ENCODE peak calls at places on chromosomes 3 and 15, in eight cellular contexts. One of them, this sample, is unnamed. For H3K27me3, the result is how much of the 10 kb centered on the place peaks cover.

GRCh38 chr3:179811321-179812095 is 158.7 kb downstream of the USP13 start:
- DNase-seq in right atrium auricular region: no peak
- DNase-seq in esophagus muscularis mucosa: no peak
- DNase-seq in psoas muscle: no peak
- DNase-seq in Panc1: peak
- DNase-seq in dorsolateral prefrontal cortex: no peak
- DNase-seq in adrenal gland: peak
- DNase-seq in cardiac muscle cell: peak
- DNase-seq in this sample: peak

GRCh38 chr3:161038725-161039124 is 66.4 kb downstream of the B3GALNT1 start:
- DNase-seq in cardiac muscle cell: peak
- DNase-seq in psoas muscle: no peak
- DNase-seq in Panc1: no peak
- DNase-seq in esophagus muscularis mucosa: no peak
- DNase-seq in right atrium auricular region: no peak
- DNase-seq in adrenal gland: no peak
- DNase-seq in dorsolateral prefrontal cortex: no peak
- DNase-seq in this sample: no peak

GRCh38 chr3:128726691-128727031 is 678 bp downstream of the RAB7A start:
- DNase-seq in cardiac muscle cell: peak
- DNase-seq in adrenal gland: peak
- DNase-seq in Panc1: peak
- DNase-seq in psoas muscle: peak
- DNase-seq in right atrium auricular region: peak
- DNase-seq in esophagus muscularis mucosa: peak
- DNase-seq in dorsolateral prefrontal cortex: peak
- DNase-seq in this sample: peak

GRCh38 chr15:90451215-90451850 is 63.3 kb downstream of the IQGAP1 start:
- DNase-seq in cardiac muscle cell: no peak
- DNase-seq in Panc1: no peak
- DNase-seq in dorsolateral prefrontal cortex: no peak
- DNase-seq in psoas muscle: no peak
- DNase-seq in esophagus muscularis mucosa: no peak
- DNase-seq in right atrium auricular region: no peak
- DNase-seq in adrenal gland: no peak
- DNase-seq in this sample: no peak

GRCh38 chr3:39383913-39384664 is 919 bp downstream of the SLC25A38 start:
- DNase-seq in cardiac muscle cell: peak
- DNase-seq in psoas muscle: peak
- DNase-seq in Panc1: no peak
- DNase-seq in esophagus muscularis mucosa: peak
- DNase-seq in right atrium auricular region: peak
- DNase-seq in adrenal gland: peak
- DNase-seq in dorsolateral prefrontal cortex: peak
- DNase-seq in this sample: peak

GRCh38 chr15:46344115-46344749 is 709.4 kb downstream of the SQOR start:
- DNase-seq in cardiac muscle cell: no peak
- DNase-seq in right atrium auricular region: no peak
- DNase-seq in Panc1: no peak
- DNase-seq in adrenal gland: no peak
- DNase-seq in psoas muscle: no peak
- DNase-seq in esophagus muscularis mucosa: no peak
- DNase-seq in dorsolateral prefrontal cortex: no peak
- DNase-seq in this sample: no peak

GRCh38 chr3:32457971-32458471 is 44.6 kb downstream of the CMTM6 start:
- DNase-seq in cardiac muscle cell: no peak
- DNase-seq in adrenal gland: no peak
- DNase-seq in Panc1: no peak
- DNase-seq in psoas muscle: no peak
- DNase-seq in esophagus muscularis mucosa: peak
- DNase-seq in dorsolateral prefrontal cortex: no peak
- DNase-seq in right atrium auricular region: peak
- DNase-seq in this sample: no peak

GRCh38 chr15:66595937-66596545 is 30.2 kb upstream of the LCTL start:
- DNase-seq in adrenal gland: no peak
- DNase-seq in dorsolateral prefrontal cortex: no peak
- DNase-seq in Panc1: peak
- DNase-seq in cardiac muscle cell: no peak
- DNase-seq in right atrium auricular region: no peak
- DNase-seq in esophagus muscularis mucosa: no peak
- DNase-seq in psoas muscle: no peak
- DNase-seq in this sample: no peak

GRCh38 chr15:74315626-74316025 is 51.8 kb downstream of the CYP11A1 start:
- DNase-seq in cardiac muscle cell: no peak
- DNase-seq in esophagus muscularis mucosa: no peak
- DNase-seq in right atrium auricular region: no peak
- DNase-seq in psoas muscle: no peak
- DNase-seq in Panc1: no peak
- DNase-seq in adrenal gland: no peak
- DNase-seq in dorsolateral prefrontal cortex: no peak
- DNase-seq in this sample: no peak

GRCh38 chr15:72358532-72359180 is 17.2 kb downstream of the HEXA start:
- DNase-seq in right atrium auricular region: peak
- DNase-seq in Panc1: no peak
- DNase-seq in adrenal gland: peak
- DNase-seq in dorsolateral prefrontal cortex: peak
- DNase-seq in cardiac muscle cell: peak
- DNase-seq in esophagus muscularis mucosa: no peak
- DNase-seq in psoas muscle: peak
- DNase-seq in this sample: peak

GRCh38 chr3:127589600-127590281 is 792 bp downstream of the TPRA1 start:
- DNase-seq in esophagus muscularis mucosa: no peak
- DNase-seq in right atrium auricular region: no peak
- DNase-seq in Panc1: no peak
- DNase-seq in dorsolateral prefrontal cortex: no peak
- DNase-seq in adrenal gland: peak
- DNase-seq in cardiac muscle cell: no peak
- DNase-seq in psoas muscle: no peak
- DNase-seq in this sample: peak

GRCh38 chr3:58526124-58526957 is 10.6 kb downstream of the ACOX2 start:
- DNase-seq in cardiac muscle cell: peak
- DNase-seq in adrenal gland: peak
- DNase-seq in right atrium auricular region: peak
- DNase-seq in Panc1: no peak
- DNase-seq in esophagus muscularis mucosa: peak
- DNase-seq in psoas muscle: no peak
- DNase-seq in dorsolateral prefrontal cortex: no peak
- DNase-seq in this sample: peak

GRCh38 chr3:125062904-125063618 is 7.3 kb upstream of the HEG1 start:
- DNase-seq in Panc1: peak
- DNase-seq in psoas muscle: no peak
- DNase-seq in adrenal gland: no peak
- DNase-seq in cardiac muscle cell: peak
- DNase-seq in dorsolateral prefrontal cortex: no peak
- DNase-seq in right atrium auricular region: peak
- DNase-seq in esophagus muscularis mucosa: no peak
- DNase-seq in this sample: no peak

GRCh38 chr15:31398677-31399260 is 72.1 kb downstream of the KLF13 start:
- DNase-seq in right atrium auricular region: no peak
- DNase-seq in dorsolateral prefrontal cortex: no peak
- DNase-seq in esophagus muscularis mucosa: no peak
- DNase-seq in cardiac muscle cell: peak
- DNase-seq in psoas muscle: no peak
- DNase-seq in Panc1: no peak
- DNase-seq in adrenal gland: no peak
- DNase-seq in this sample: peak

GRCh38 chr3:62888778-62889177 is 13.6 kb upstream of the CADPS start:
- DNase-seq in psoas muscle: no peak
- DNase-seq in dorsolateral prefrontal cortex: no peak
- DNase-seq in cardiac muscle cell: no peak
- DNase-seq in right atrium auricular region: no peak
- DNase-seq in esophagus muscularis mucosa: no peak
- DNase-seq in Panc1: no peak
- DNase-seq in adrenal gland: no peak
- DNase-seq in this sample: no peak

GRCh38 chr3:65995030-65995429 is 43.7 kb downstream of the MAGI1 start:
- DNase-seq in esophagus muscularis mucosa: no peak
- DNase-seq in Panc1: no peak
- DNase-seq in cardiac muscle cell: peak
- DNase-seq in psoas muscle: no peak
- DNase-seq in adrenal gland: peak
- DNase-seq in dorsolateral prefrontal cortex: no peak
- DNase-seq in right atrium auricular region: no peak
- DNase-seq in this sample: no peak

GRCh38 chr3:16467368-16467767 is 46.1 kb downstream of the RFTN1 start:
- DNase-seq in dorsolateral prefrontal cortex: no peak
- DNase-seq in adrenal gland: no peak
- DNase-seq in right atrium auricular region: no peak
- DNase-seq in cardiac muscle cell: no peak
- DNase-seq in psoas muscle: no peak
- DNase-seq in Panc1: no peak
- DNase-seq in esophagus muscularis mucosa: no peak
- DNase-seq in this sample: no peak

GRCh38 chr3:169846458-169847193 is 23.1 kb downstream of the LRRC31 start:
- DNase-seq in right atrium auricular region: no peak
- DNase-seq in psoas muscle: no peak
- DNase-seq in cardiac muscle cell: peak
- DNase-seq in adrenal gland: no peak
- DNase-seq in esophagus muscularis mucosa: no peak
- DNase-seq in Panc1: no peak
- DNase-seq in dorsolateral prefrontal cortex: no peak
- DNase-seq in this sample: no peak

GRCh38 chr15:23038741-23039150 is 623 bp downstream of the TUBGCP5 start:
- DNase-seq in right atrium auricular region: no peak
- DNase-seq in cardiac muscle cell: no peak
- DNase-seq in dorsolateral prefrontal cortex: no peak
- DNase-seq in esophagus muscularis mucosa: no peak
- DNase-seq in Panc1: no peak
- DNase-seq in adrenal gland: peak
- DNase-seq in psoas muscle: no peak
- DNase-seq in this sample: no peak

GRCh38 chr15:26889298-26889898 is 22.5 kb downstream of the GABRA5 start:
- DNase-seq in esophagus muscularis mucosa: peak
- DNase-seq in cardiac muscle cell: peak
- DNase-seq in right atrium auricular region: no peak
- DNase-seq in dorsolateral prefrontal cortex: no peak
- DNase-seq in Panc1: peak
- DNase-seq in psoas muscle: no peak
- DNase-seq in adrenal gland: peak
- DNase-seq in this sample: peak
- TF ChIP-seq CTCF in esophagus muscularis mucosa: peak
- TF ChIP-seq CTCF in cardiac muscle cell: peak
- TF ChIP-seq CTCF in right atrium auricular region: peak
- TF ChIP-seq CTCF in dorsolateral prefrontal cortex: peak
- TF ChIP-seq CTCF in Panc1: peak
- TF ChIP-seq CTCF in psoas muscle: peak
- TF ChIP-seq CTCF in adrenal gland: peak
- TF ChIP-seq CTCF in this sample: peak

DNA sequence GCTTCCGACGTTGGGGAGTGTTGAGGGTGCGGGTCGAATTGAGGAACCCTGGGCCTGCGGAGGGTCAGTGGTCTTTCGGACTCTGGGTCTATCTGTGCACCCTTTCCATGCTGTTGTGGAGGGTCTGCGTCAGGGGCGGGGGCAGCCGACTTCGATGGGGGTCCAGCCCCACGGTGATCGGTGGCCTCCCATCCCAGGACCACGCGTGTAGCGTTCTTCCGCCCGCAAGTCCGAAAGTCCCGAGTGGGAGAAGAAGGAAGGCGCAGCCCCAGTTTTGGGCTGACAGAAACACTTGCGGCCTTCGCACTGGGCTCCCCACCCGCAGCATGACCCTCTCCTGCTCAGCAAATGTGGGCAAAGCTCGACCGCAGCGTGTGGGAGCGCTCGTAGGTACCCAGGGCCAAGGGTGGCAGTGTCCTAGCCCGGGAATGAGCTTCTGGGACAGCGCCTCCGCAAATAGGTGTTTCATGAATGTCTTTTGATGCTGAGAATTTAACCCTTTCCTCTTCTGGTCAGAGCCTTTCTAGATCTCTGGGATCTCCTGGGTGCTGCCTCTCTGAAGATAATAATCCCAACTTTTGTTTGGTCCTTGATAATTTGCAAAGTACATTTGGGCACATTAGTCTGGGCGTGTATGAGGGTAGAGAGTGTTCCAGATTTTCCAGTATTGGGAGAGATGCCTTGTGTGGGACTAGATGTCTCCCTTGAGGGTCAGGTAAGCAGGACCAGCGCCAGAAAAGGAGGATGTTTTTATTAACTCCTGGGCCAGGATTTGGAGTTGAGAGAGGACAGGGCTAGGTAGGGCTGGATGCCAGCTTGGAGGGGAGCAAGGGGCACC is 2.3 kb upstream of the DLL4 start:
- DNase-seq in adrenal gland: no peak
- DNase-seq in cardiac muscle cell: no peak
- DNase-seq in right atrium auricular region: no peak
- DNase-seq in psoas muscle: no peak
- DNase-seq in esophagus muscularis mucosa: no peak
- DNase-seq in Panc1: no peak
- DNase-seq in dorsolateral prefrontal cortex: no peak
- DNase-seq in this sample: no peak
- H3K27me3 ChIP-seq in adrenal gland: under half
- H3K27me3 ChIP-seq in cardiac muscle cell: half or more
- H3K27me3 ChIP-seq in right atrium auricular region: under half
- H3K27me3 ChIP-seq in psoas muscle: under half
- H3K27me3 ChIP-seq in esophagus muscularis mucosa: half or more
- H3K27me3 ChIP-seq in Panc1: under half
- H3K27me3 ChIP-seq in dorsolateral prefrontal cortex: half or more
- H3K27me3 ChIP-seq in this sample: under half

GRCh38 chr3:52842424-52842823 is 7.6 kb upstream of the MUSTN1 start:
- DNase-seq in psoas muscle: no peak
- DNase-seq in dorsolateral prefrontal cortex: no peak
- DNase-seq in right atrium auricular region: no peak
- DNase-seq in esophagus muscularis mucosa: no peak
- DNase-seq in adrenal gland: no peak
- DNase-seq in Panc1: no peak
- DNase-seq in cardiac muscle cell: no peak
- DNase-seq in this sample: no peak
- H3K27ac ChIP-seq in psoas muscle: peak
- H3K27ac ChIP-seq in dorsolateral prefrontal cortex: no peak
- H3K27ac ChIP-seq in right atrium auricular region: peak
- H3K27ac ChIP-seq in esophagus muscularis mucosa: peak
- H3K27ac ChIP-seq in adrenal gland: no peak
- H3K27ac ChIP-seq in Panc1: no peak
- H3K27ac ChIP-seq in cardiac muscle cell: no peak
- H3K27ac ChIP-seq in this sample: no peak

GRCh38 chr3:73846951-73847350 is 222.2 kb upstream of the PDZRN3 start:
- DNase-seq in adrenal gland: no peak
- DNase-seq in esophagus muscularis mucosa: no peak
- DNase-seq in cardiac muscle cell: no peak
- DNase-seq in right atrium auricular region: no peak
- DNase-seq in dorsolateral prefrontal cortex: no peak
- DNase-seq in Panc1: no peak
- DNase-seq in psoas muscle: no peak
- DNase-seq in this sample: no peak

DNA sequence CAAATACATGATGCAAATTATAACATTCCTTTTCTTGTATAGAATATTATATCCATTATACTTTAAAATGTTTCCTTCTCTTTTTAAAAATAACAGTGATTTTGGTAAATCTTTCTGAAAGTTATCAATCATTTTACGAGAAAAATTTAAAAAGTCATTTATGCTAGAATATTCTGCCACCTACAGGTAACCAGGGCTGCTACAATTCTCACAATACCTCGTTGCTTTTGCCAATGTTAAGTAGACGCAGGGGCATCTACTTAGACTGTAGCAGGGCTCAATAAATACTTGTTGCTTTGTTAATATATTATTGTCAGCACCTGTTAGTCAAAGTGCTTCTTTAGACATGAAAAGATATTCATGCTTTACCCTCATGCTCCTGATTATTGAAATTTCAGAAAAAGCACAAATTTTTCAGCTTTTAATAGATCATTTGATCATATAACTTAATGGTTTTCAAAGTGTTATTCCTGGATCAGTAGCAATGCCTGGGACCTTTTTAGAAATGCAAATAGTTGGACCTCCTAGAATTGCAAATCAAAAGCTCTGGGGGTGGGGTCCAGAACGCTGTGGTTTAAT is 223.5 kb upstream of the PDZRN3 start:
- DNase-seq in esophagus muscularis mucosa: no peak
- DNase-seq in adrenal gland: peak
- DNase-seq in right atrium auricular region: no peak
- DNase-seq in Panc1: no peak
- DNase-seq in cardiac muscle cell: peak
- DNase-seq in psoas muscle: no peak
- DNase-seq in dorsolateral prefrontal cortex: no peak
- DNase-seq in this sample: no peak
- TF ChIP-seq CTCF in esophagus muscularis mucosa: peak
- TF ChIP-seq CTCF in adrenal gland: peak
- TF ChIP-seq CTCF in right atrium auricular region: peak
- TF ChIP-seq CTCF in Panc1: peak
- TF ChIP-seq CTCF in cardiac muscle cell: peak
- TF ChIP-seq CTCF in psoas muscle: peak
- TF ChIP-seq CTCF in dorsolateral prefrontal cortex: peak
- TF ChIP-seq CTCF in this sample: peak